ENCODE peak calls at places on chromosomes 11 and 22, in ten cellular contexts. C is A549, O is testis, P is IMR-90, Z is body of pancreas, U is lung, H is spleen, I is cardiac muscle cell, Q is PC-9, L is aorta. B is an unnamed sample.

GRCh38 chr11:2930705-2931415 is 1.6 kb upstream of the PHLDA2 start:
- DNase-seq in H (peak), L (peak), U (peak), Z (peak), O (peak), P (peak), I (peak), C (peak), Q (peak), B (no peak)

GRCh38 chr11:134609361-134610115 is 197.5 kb upstream of the B3GAT1 start:
- DNase-seq in L (no peak), U (no peak), C (no peak), Q (no peak), H (no peak), O (no peak), Z (no peak), P (no peak), I (no peak), B (no peak)

GRCh38 chr11:96055706-96056387 is 131.9 kb upstream of the MTMR2 start:
- DNase-seq in L (no peak), U (no peak), C (no peak), O (no peak), H (no peak), P (peak), Q (peak), I (peak), Z (no peak), B (peak)

GRCh38 chr22:24428751-24429410 is 1.5 kb downstream of the ADORA2A start:
- DNase-seq in P (no peak), Q (no peak), I (no peak), H (peak), O (no peak), C (no peak), U (no peak), L (peak), Z (no peak), B (no peak)

GRCh38 chr11:20156280-20156875 is 3.9 kb downstream of the DBX1 start:
- DNase-seq in C (no peak), P (no peak), I (no peak), H (peak), Z (peak), O (peak), Q (no peak), L (no peak), U (no peak), B (no peak)

GRCh38 chr11:6531267-6531752 is 34.2 kb downstream of the DNHD1 start:
- DNase-seq in Z (no peak), L (no peak), U (no peak), Q (no peak), I (peak), O (no peak), C (peak), P (peak), H (no peak), B (no peak)

GRCh38 chr11:46345131-46345597 is 2.1 kb upstream of the DGKZ start:
- DNase-seq in C (no peak), I (no peak), P (no peak), O (no peak), Q (no peak), L (no peak), Z (no peak), H (peak), U (peak), B (no peak)

GRCh38 chr11:79366218-79366617 is 74.6 kb downstream of the TENM4 start:
- DNase-seq in O (no peak), P (no peak), Q (no peak), H (no peak), L (no peak), U (no peak), C (no peak), Z (no peak), I (no peak), B (no peak)

GRCh38 chr11:33997473-33998347 is 53.8 kb upstream of the CAPRIN1 start:
- DNase-seq in Z (no peak), L (no peak), C (no peak), Q (no peak), O (no peak), P (no peak), U (no peak), H (no peak), I (peak), B (no peak)

GRCh38 chr22:46066691-46067090 is 83.6 kb upstream of the PPARA start:
- DNase-seq in C (no peak), Q (no peak), L (peak), I (no peak), H (peak), O (peak), P (no peak), Z (peak), U (no peak), B (peak)

GRCh38 chr22:22357024-22357868 is 112.7 kb downstream of the VPREB1 start:
- DNase-seq in H (peak), O (peak), I (peak), L (no peak), P (peak), C (peak), Q (peak), Z (peak), U (peak), B (peak)

GRCh38 chr11:75428301-75428724 is 4.7 kb downstream of the KLHL35 start:
- DNase-seq in U (peak), Z (peak), P (peak), I (peak), O (peak), H (peak), C (no peak), Q (peak), L (peak), B (no peak)

GRCh38 chr11:131099746-131100145 is 183.5 kb upstream of the SNX19 start:
- DNase-seq in I (peak), H (no peak), Q (no peak), O (no peak), C (no peak), L (no peak), U (peak), P (peak), Z (no peak), B (peak)

GRCh38 chr11:134472188-134472455 is 60.1 kb upstream of the B3GAT1 start:
- DNase-seq in O (no peak), P (no peak), H (no peak), Z (no peak), C (no peak), Q (no peak), L (no peak), I (no peak), U (no peak), B (no peak)

GRCh38 chr11:10751581-10751940 is 515 bp downstream of the CTR9 start:
- DNase-seq in O (no peak), Q (no peak), P (no peak), Z (no peak), U (no peak), I (no peak), C (no peak), H (no peak), L (no peak), B (no peak)

GRCh38 chr11:10752061-10752460 is 1.0 kb downstream of the CTR9 start:
- DNase-seq in L (no peak), Z (no peak), P (no peak), C (no peak), H (no peak), O (no peak), Q (no peak), U (no peak), I (no peak), B (no peak)

GRCh38 chr11:10749476-10749875 is 1.6 kb upstream of the CTR9 start:
- DNase-seq in Q (no peak), H (no peak), U (no peak), P (no peak), I (no peak), O (no peak), C (no peak), L (no peak), Z (no peak), B (no peak)

GRCh38 chr11:10752486-10752885 is 1.4 kb downstream of the CTR9 start:
- DNase-seq in L (no peak), H (no peak), I (no peak), C (no peak), U (no peak), Q (no peak), O (no peak), Z (no peak), P (no peak), B (no peak)

GRCh38 chr11:10750838-10751580 is at the start of gene CTR9:
- DNase-seq in O (peak), H (peak), C (peak), Z (peak), U (peak), Q (peak), P (peak), L (peak), I (peak), B (peak)
- H3K4me3 ChIP-seq in O (peak), H (peak), C (peak), Z (peak), U (peak), Q (peak), P (peak), L (peak), I (peak), B (peak)

GRCh38 chr11:70201876-70202861 is 927 bp upstream of the FADD start:
- DNase-seq in O (no peak), Q (no peak), H (peak), L (no peak), P (no peak), U (no peak), I (peak), Z (no peak), C (no peak), B (no peak)
- H3K27ac ChIP-seq in O (no peak), Q (peak), H (peak), L (no peak), P (no peak), U (no peak), I (no peak), Z (peak), C (peak), B (no peak)

GRCh38 chr22:50301581-50301991 is 5.9 kb downstream of the PLXNB2 start:
- DNase-seq in I (peak), P (no peak), O (no peak), L (no peak), H (no peak), U (no peak), Q (no peak), Z (no peak), C (no peak), B (no peak)
- H3K4me3 ChIP-seq in I (no peak), P (no peak), O (no peak), L (no peak), H (peak), U (no peak), Q (no peak), Z (no peak), C (no peak), B (no peak)

GRCh38 chr22:39095971-39096370 is 1.1 kb upstream of the APOBEC3H start:
- DNase-seq in C (no peak), Z (no peak), L (peak), O (no peak), Q (no peak), I (no peak), U (no peak), H (no peak), P (no peak), B (no peak)

GRCh38 chr22:39098576-39098975 is 1.5 kb downstream of the APOBEC3H start:
- DNase-seq in Z (no peak), O (no peak), L (no peak), I (no peak), Q (no peak), H (no peak), C (no peak), U (no peak), P (no peak), B (no peak)

GRCh38 chr22:39094717-39095389 is 2.2 kb upstream of the APOBEC3H start:
- DNase-seq in P (no peak), O (no peak), Q (no peak), Z (no peak), L (no peak), C (no peak), I (no peak), H (no peak), U (no peak), B (no peak)

GRCh38 chr22:39097098-39098020 is at the start of gene APOBEC3H:
- DNase-seq in Z (no peak), Q (peak), I (peak), U (peak), L (peak), O (peak), P (no peak), C (no peak), H (no peak), B (no peak)

GRCh38 chr22:39098026-39098425 is 982 bp downstream of the APOBEC3H start:
- DNase-seq in L (peak), Z (no peak), P (no peak), U (no peak), H (no peak), C (no peak), Q (peak), I (no peak), O (peak), B (no peak)
- H3K27ac ChIP-seq in L (no peak), Z (no peak), P (no peak), U (no peak), H (peak), C (peak), Q (peak), I (peak), O (peak), B (no peak)

GRCh38 chr22:31248965-31249940 is 37.2 kb downstream of the LIMK2 start:
- DNase-seq in Z (no peak), H (no peak), O (no peak), C (no peak), L (no peak), I (peak), P (no peak), Q (peak), U (no peak), B (no peak)

GRCh38 chr22:31246687-31247086 is 34.6 kb downstream of the LIMK2 start:
- DNase-seq in C (no peak), I (no peak), U (no peak), Z (no peak), Q (no peak), H (no peak), L (no peak), P (no peak), O (no peak), B (no peak)

GRCh38 chr22:31248138-31248745 is 36.1 kb downstream of the LIMK2 start:
- DNase-seq in C (no peak), O (peak), I (peak), P (peak), Z (peak), H (peak), U (peak), L (peak), Q (peak), B (peak)

GRCh38 chr22:31244943-31245451 is 32.9 kb downstream of the LIMK2 start:
- DNase-seq in L (no peak), I (no peak), Q (no peak), C (no peak), Z (no peak), U (no peak), H (no peak), P (no peak), O (no peak), B (no peak)

DNA sequence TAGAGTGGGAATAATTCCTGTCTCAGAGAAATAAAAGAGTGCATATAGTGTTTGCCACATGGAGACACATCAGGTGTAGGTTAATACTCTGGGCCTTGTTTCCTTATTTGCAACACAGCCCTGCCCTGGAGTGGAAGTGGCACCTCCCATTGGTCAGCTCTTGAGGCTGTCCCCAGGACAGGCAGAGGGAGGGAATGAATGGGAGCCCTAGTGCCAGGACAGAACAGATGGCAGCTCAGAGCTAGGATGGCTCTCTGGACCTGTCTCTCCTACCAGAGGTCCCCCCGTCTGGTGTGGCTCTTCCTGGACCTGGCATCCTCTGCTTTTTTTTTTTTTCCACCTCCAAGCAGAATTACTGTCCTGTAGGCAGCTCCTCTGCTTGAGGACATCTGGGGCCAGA is 35.6 kb downstream of the LIMK2 start:
- DNase-seq in Z (no peak), Q (no peak), P (no peak), L (no peak), I (no peak), H (no peak), O (no peak), C (no peak), U (no peak), B (no peak)
- H3K4me3 ChIP-seq in Z (no peak), Q (peak), P (no peak), L (no peak), I (peak), H (no peak), O (peak), C (no peak), U (no peak), B (no peak)